ENCODE peak calls at places on chromosomes 16 and 17, in nine cellular contexts. G is fibroblast of lung, U is colonic mucosa, P is Peyer's patch, D is thyroid gland, A is thoracic aorta, E is esophagus squamous epithelium, J is transverse colon, V is IMR-90. O is an unnamed sample. For H3K4me1, the result is how much of the 10 kb centered on the place peaks cover.

GRCh38 chr16:86755571-86756006 is 177.2 kb downstream of the FOXL1 start:
- DNase-seq in G (no peak), U (no peak), P (no peak), D (no peak), A (no peak), E (no peak), J (no peak), V (no peak), O (no peak)

GRCh38 chr17:46764709-46765401 is 53.6 kb downstream of the WNT3 start:
- DNase-seq in G (peak), U (no peak), P (no peak), D (peak), A (no peak), E (no peak), J (no peak), V (peak), O (peak)

GRCh38 chr17:19357351-19358140 is 5.0 kb downstream of the B9D1 start:
- DNase-seq in G (no peak), U (no peak), P (no peak), D (no peak), A (no peak), E (no peak), J (no peak), V (no peak), O (no peak)

GRCh38 chr17:49889500-49889899 is 41.6 kb upstream of the TAC4 start:
- DNase-seq in G (no peak), U (no peak), P (no peak), D (no peak), A (no peak), E (no peak), J (no peak), V (no peak), O (no peak)

GRCh38 chr16:13036600-13036999 is 135.2 kb downstream of the SHISA9 start:
- DNase-seq in G (peak), U (peak), P (no peak), D (peak), A (no peak), E (no peak), J (no peak), V (peak), O (peak)

GRCh38 chr16:55282441-55282840 is 41.6 kb upstream of the IRX6 start:
- DNase-seq in G (no peak), U (no peak), P (no peak), D (no peak), A (no peak), E (no peak), J (no peak), V (no peak), O (no peak)

GRCh38 chr17:55303701-55304145 is 39.0 kb downstream of the HLF start:
- DNase-seq in G (peak), U (no peak), P (no peak), D (no peak), A (no peak), E (no peak), J (no peak), V (peak), O (no peak)

GRCh38 chr16:56990407-56991286 is 1.3 kb downstream of the NLRC5 start:
- DNase-seq in G (no peak), U (no peak), P (no peak), D (no peak), A (no peak), E (no peak), J (peak), V (no peak), O (no peak)

GRCh38 chr16:20309786-20310185 is 17.5 kb downstream of the GP2 start:
- DNase-seq in G (no peak), U (no peak), P (no peak), D (no peak), A (no peak), E (no peak), J (no peak), V (no peak), O (no peak)
- H3K4me1 ChIP-seq in G (under half), U (under half), P (under half), D (under half), A (under half), E (under half), J (under half), V (under half), O (under half)

DNA sequence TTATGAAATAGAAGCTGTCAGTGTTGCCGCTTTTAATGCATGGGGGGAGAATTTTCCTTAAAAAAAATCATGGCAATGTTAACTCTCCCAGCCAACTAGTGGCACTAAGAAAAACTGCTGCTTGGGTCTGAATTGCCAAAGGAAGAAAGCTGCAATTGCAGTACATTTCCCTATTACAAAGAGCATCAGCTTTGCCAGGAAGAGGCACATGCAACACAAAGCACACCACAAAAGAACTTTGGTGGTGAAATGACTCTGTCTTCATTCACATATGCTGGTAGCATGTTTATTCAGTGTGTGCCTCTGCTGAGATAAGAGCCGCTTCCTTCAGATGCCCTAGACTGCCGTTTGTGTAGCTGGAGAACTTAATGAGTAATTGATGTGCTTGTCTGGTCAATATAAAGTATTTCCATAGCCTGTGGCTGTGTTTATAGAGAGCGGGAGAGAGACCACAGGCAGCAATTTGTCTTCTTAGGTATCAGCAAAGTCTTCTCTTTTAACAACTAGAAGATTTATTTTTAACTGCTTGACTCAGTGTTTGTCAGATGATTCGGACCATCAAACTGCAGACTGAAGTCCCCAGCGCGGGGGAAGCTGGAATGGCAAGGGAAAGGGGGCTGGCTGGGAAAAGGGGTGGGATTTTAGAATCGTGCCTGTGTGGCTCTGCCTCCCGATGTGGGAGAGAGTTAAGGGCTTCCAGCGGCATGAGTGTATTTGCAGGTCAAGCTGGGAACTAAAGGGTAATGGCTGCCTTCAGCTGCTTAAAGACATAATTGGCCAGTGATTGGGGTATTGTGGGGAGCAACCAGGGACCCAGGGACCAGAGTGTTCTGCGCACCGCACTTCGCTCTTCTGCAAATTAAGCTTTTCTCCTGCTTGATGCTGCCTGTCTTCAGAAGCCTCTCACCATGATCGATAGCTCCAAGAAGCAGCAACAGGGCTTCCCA is 115.2 kb downstream of the MRTFB start:
- DNase-seq in G (peak), U (no peak), P (no peak), D (no peak), A (peak), E (no peak), J (no peak), V (peak), O (no peak)
- TF ChIP-seq CTCF in G (peak), U (peak), P (no peak), D (no peak), A (peak), E (peak), J (peak), V (peak), O (peak)

DNA sequence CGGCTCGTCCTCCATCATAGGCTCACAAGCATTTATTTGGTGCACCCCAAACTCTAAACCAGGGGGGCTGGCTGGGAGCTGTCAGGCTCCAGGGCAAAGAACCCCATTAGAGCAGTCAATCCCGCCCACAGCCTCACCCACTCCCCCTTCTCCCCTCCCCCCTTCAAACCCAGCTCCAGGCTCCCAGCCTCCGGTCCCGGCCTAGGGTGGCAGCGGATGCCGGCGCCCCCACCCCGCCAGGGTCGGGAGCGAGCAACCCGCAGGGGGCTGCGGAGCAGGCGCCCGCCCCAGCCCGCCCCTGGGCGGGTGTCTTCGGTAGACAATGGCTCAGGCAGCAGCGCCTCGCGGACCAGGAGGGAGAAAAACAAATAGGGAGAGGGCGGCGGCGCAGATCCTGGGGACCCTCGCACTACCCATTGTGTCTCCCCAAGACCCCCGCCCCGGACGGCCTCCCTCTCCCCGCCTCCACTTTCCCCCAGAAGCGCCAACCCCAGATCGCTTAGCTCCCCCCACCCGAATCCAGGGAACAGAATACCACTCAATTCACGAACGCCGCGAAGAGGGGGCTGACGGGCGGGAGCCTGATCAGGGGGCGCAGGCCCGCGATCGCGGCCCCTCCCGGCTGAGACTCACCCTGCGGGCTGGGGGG is 565 bp downstream of the FAM171A2 start:
- DNase-seq in G (no peak), U (no peak), P (no peak), D (no peak), A (no peak), E (no peak), J (no peak), V (no peak), O (no peak)
- H3K4me1 ChIP-seq in G (under half), U (under half), P (under half), D (under half), A (under half), E (half or more), J (under half), V (under half), O (under half)

GRCh38 chr17:83050651-83051422 is 28.6 kb upstream of the METRNL start:
- DNase-seq in G (no peak), U (peak), P (peak), D (peak), A (no peak), E (no peak), J (peak), V (no peak), O (peak)
- TF ChIP-seq CTCF in G (no peak), U (no peak), P (no peak), D (no peak), A (no peak), E (no peak), J (no peak), V (no peak), O (no peak)